ENCODE peak calls at places on chromosome 5, in nine cellular contexts. I is fibroblast of mammary gland, P is astrocyte of the cerebellum, Y is breast epithelium, N is lower lobe of right lung, T is PC-9, G is HCT116, Q is epithelial cell of proximal tubule, Z is AG09309. J is an unnamed sample.

GRCh38 chr5:178784391-178784790 is 53.9 kb upstream of the ZNF354A start:
- DNase-seq in I (no peak), P (no peak), Y (no peak), N (no peak), T (no peak), G (no peak), Q (no peak), Z (no peak), J (no peak)

GRCh38 chr5:9544502-9545300 is 1.2 kb downstream of the SEMA5A start:
- DNase-seq in I (peak), P (peak), Y (peak), N (peak), T (peak), G (no peak), Q (no peak), Z (no peak), J (peak)

GRCh38 chr5:76855961-76856360 is 6.1 kb downstream of the S100Z start:
- DNase-seq in I (no peak), P (no peak), Y (no peak), N (no peak), T (no peak), G (no peak), Q (no peak), Z (no peak), J (peak)

GRCh38 chr5:59569608-59570334 is 323.8 kb downstream of the PDE4D start:
- DNase-seq in I (no peak), P (no peak), Y (no peak), N (no peak), T (no peak), G (no peak), Q (no peak), Z (no peak), J (no peak)

GRCh38 chr5:95084757-95085156 is 200.1 kb downstream of the MCTP1 start:
- DNase-seq in I (peak), P (no peak), Y (no peak), N (no peak), T (no peak), G (no peak), Q (no peak), Z (no peak), J (no peak)

GRCh38 chr5:6573651-6574101 is 59.2 kb downstream of the NSUN2 start:
- DNase-seq in I (no peak), P (no peak), Y (no peak), N (no peak), T (no peak), G (no peak), Q (no peak), Z (no peak), J (no peak)

GRCh38 chr5:131536211-131536826 is 98.7 kb downstream of the RAPGEF6 start:
- DNase-seq in I (peak), P (no peak), Y (no peak), N (no peak), T (no peak), G (no peak), Q (no peak), Z (no peak), J (peak)

GRCh38 chr5:110726249-110727024 is at the start of gene TMEM232:
- DNase-seq in I (peak), P (peak), Y (peak), N (peak), T (peak), G (no peak), Q (peak), Z (no peak), J (no peak)

GRCh38 chr5:3740546-3741371 is 145.1 kb downstream of the IRX1 start:
- DNase-seq in I (no peak), P (peak), Y (peak), N (no peak), T (no peak), G (no peak), Q (peak), Z (no peak), J (no peak)

GRCh38 chr5:81936750-81937149 is 35.1 kb upstream of the ATG10 start:
- DNase-seq in I (no peak), P (no peak), Y (no peak), N (no peak), T (no peak), G (no peak), Q (no peak), Z (no peak), J (no peak)

GRCh38 chr5:151449836-151450235 is 2.4 kb downstream of the SLC36A1 start:
- DNase-seq in I (no peak), P (no peak), Y (no peak), N (no peak), T (no peak), G (no peak), Q (no peak), Z (no peak), J (no peak)

GRCh38 chr5:73136277-73136606 is 15.9 kb downstream of the TMEM171 start:
- DNase-seq in I (no peak), P (no peak), Y (no peak), N (no peak), T (no peak), G (no peak), Q (no peak), Z (no peak), J (no peak)

GRCh38 chr5:56974241-56974640 is 22.3 kb upstream of the MIER3 start:
- DNase-seq in I (no peak), P (no peak), Y (no peak), N (no peak), T (no peak), G (no peak), Q (no peak), Z (no peak), J (no peak)

GRCh38 chr5:177036921-177037320 is 14.4 kb downstream of the ZNF346 start:
- DNase-seq in I (no peak), P (no peak), Y (no peak), N (no peak), T (no peak), G (no peak), Q (no peak), Z (no peak), J (no peak)

GRCh38 chr5:125043781-125044391 is 297.4 kb upstream of the ZNF608 start:
- DNase-seq in I (peak), P (peak), Y (peak), N (peak), T (peak), G (peak), Q (peak), Z (no peak), J (no peak)

GRCh38 chr5:82641362-82641988 is 363.3 kb upstream of the RPS23 start:
- DNase-seq in I (peak), P (peak), Y (peak), N (no peak), T (peak), G (peak), Q (peak), Z (peak), J (no peak)

GRCh38 chr5:55919625-55920024 is 68.5 kb downstream of the IL31RA start:
- DNase-seq in I (no peak), P (no peak), Y (no peak), N (no peak), T (no peak), G (no peak), Q (no peak), Z (no peak), J (no peak)

GRCh38 chr5:55923177-55923872 is 71.4 kb downstream of the IL6ST start:
- DNase-seq in I (no peak), P (no peak), Y (no peak), N (no peak), T (peak), G (no peak), Q (no peak), Z (no peak), J (no peak)

GRCh38 chr5:55921617-55922016 is 70.5 kb downstream of the IL31RA start:
- DNase-seq in I (no peak), P (no peak), Y (no peak), N (no peak), T (no peak), G (no peak), Q (no peak), Z (no peak), J (no peak)

GRCh38 chr5:55918097-55919035 is 67.2 kb downstream of the IL31RA start:
- DNase-seq in I (no peak), P (no peak), Y (no peak), N (no peak), T (no peak), G (no peak), Q (no peak), Z (no peak), J (no peak)

GRCh38 chr5:55920784-55921183 is 69.6 kb downstream of the IL31RA start:
- DNase-seq in I (no peak), P (no peak), Y (no peak), N (no peak), T (no peak), G (no peak), Q (no peak), Z (no peak), J (no peak)
- TF ChIP-seq CTCF in I (peak), P (peak), Y (no peak), N (no peak), T (peak), G (peak), Q (peak), Z (peak), J (peak)

GRCh38 chr5:135012033-135012588 is 21.9 kb downstream of the PITX1 start:
- DNase-seq in I (no peak), P (no peak), Y (no peak), N (peak), T (no peak), G (no peak), Q (no peak), Z (no peak), J (no peak)
- H3K4me3 ChIP-seq in I (no peak), P (no peak), Y (no peak), N (no peak), T (no peak), G (no peak), Q (no peak), Z (no peak), J (no peak)

DNA sequence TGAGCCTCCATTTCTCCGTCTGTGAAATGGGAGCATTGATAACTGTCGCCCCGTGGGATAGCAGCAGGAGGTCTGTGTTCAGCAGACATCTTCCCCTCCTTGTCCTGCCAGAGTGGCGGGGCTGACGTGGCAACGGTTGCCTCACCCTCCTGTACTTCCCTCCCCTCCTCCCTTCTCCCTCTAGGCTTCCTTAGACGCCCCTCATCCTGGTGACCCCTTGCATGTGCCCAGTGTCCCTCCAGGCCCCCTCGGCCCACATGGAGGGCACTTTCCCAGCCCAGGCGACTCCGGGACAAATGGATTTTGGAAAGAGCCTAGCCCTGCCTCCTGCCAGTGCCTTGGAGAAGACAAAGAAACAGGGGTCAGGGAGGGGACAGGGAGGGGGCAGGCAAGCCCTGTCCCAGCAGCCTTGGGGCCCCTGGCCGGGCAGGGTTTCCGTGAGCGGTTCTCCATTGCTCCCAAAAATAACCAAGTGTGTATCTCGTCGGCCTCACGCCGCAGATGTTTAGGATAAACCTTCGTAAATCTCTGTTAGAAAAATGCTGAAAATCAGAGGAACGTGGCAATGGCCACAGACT is 38.3 kb upstream of the NEURL1B start:
- DNase-seq in I (peak), P (no peak), Y (no peak), N (no peak), T (no peak), G (no peak), Q (no peak), Z (no peak), J (no peak)
- TF ChIP-seq CTCF in I (no peak), P (no peak), Y (no peak), N (no peak), T (no peak), G (no peak), Q (no peak), Z (no peak), J (no peak)

GRCh38 chr5:10674096-10674495 is 86.9 kb downstream of the DAP start:
- DNase-seq in I (no peak), P (no peak), Y (no peak), N (no peak), T (no peak), G (no peak), Q (no peak), Z (no peak), J (no peak)
- H3K4me3 ChIP-seq in I (no peak), P (no peak), Y (no peak), N (no peak), T (no peak), G (no peak), Q (no peak), Z (no peak), J (no peak)

GRCh38 chr5:109239501-109239900 is 170.3 kb downstream of the PJA2 start:
- DNase-seq in I (no peak), P (no peak), Y (no peak), N (no peak), T (no peak), G (no peak), Q (no peak), Z (no peak), J (no peak)
- TF ChIP-seq CTCF in I (no peak), P (no peak), Y (no peak), N (no peak), T (no peak), G (no peak), Q (no peak), Z (no peak), J (no peak)

DNA sequence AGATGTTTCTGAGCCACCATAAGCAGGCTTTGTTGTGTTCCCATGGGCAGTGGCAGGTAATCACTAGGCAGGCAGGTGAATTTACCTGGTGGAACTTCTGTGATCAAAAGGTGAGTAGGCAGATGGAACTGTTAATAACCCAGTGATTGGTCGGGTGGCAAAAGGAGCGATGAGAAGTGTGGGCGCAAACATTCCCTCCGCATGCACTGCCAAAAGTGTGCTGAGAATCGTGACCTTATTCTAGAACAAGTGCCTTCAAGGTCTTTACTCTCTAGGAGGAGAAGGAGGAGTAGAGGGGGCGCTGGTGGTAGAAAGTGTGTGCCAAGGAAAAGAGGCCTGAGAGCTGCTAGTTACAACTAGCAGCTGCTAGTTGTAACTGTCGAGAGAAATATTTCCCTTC is 3.3 kb downstream of the OTULINL start:
- DNase-seq in I (no peak), P (no peak), Y (no peak), N (peak), T (no peak), G (no peak), Q (no peak), Z (no peak), J (no peak)
- H3K4me3 ChIP-seq in I (no peak), P (no peak), Y (no peak), N (no peak), T (no peak), G (no peak), Q (no peak), Z (no peak), J (no peak)

DNA sequence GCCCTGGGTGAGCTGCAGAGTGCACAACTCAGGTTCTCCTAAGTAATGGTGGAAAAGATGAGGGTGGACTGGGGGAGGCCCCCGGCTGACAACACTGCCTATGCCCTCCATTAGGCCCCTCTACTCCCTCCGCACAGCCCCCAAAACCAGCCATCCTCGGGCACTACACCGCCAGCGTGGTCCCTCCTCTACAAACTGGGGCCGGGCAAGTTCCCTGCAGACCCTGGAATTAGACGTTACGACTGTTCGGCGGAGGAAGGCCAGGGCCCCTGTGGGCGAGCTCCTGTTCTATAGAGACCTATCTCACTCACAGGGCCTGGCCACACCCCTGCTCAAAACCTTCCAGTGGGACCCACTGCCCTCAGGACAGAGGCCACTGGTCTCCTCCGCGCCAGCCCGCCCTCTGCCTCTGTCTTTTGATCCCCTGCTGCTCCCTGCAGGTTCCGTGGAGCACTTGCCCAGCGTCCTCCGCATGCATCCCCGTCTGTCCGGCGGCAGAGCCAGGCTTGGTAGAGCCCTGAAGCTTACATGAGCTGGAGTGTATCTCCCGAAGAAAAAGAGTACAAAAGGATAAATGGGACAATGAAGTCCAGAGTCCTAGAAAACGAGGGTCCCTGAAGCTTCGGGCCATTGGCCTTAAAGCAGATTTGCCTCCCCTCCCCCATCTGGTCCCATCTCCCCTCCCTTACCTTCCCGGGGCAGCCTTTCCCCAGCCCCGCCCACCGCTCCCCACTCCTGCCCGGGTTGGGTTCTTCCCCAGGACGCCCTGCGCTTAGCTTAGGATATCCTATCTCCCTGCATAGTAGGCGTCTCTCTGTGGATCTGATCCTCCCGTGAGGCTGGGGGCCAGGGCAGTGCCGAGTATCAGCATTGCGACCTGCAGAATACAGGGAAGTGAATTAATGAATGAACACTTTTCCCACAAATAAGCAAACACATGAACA is 71.3 kb downstream of the HRH2 start:
- DNase-seq in I (no peak), P (no peak), Y (no peak), N (no peak), T (no peak), G (no peak), Q (no peak), Z (no peak), J (no peak)
- TF ChIP-seq CTCF in I (no peak), P (no peak), Y (no peak), N (no peak), T (no peak), G (no peak), Q (no peak), Z (peak), J (no peak)

J was measured in GM12864.